ENCODE peak calls at places on chromosome 4, in eight cellular contexts. Z, N, S, D, R, L, Y and K are unnamed samples.

GRCh38 chr4:84677093-84677492 is 94.2 kb downstream of the CDS1 start:
- DNase-seq in S (no peak), N (no peak), Y (no peak), R (no peak), Z (no peak), L (no peak), D (no peak), K (no peak)

GRCh38 chr4:168815373-168816345 is 194.4 kb downstream of the CBR4 start:
- DNase-seq in Y (no peak), Z (peak; percentile 87), R (no peak), S (no peak), L (no peak), D (no peak), N (no peak), K (no peak)

GRCh38 chr4:143554728-143555597 is 41.5 kb downstream of the SMARCA5 start:
- DNase-seq in Z (no peak), S (no peak), Y (no peak), L (no peak), N (no peak), R (no peak), D (no peak), K (no peak)

GRCh38 chr4:24973471-24974251 is 57.1 kb downstream of the LGI2 start:
- DNase-seq in Z (peak; percentile 14), D (no peak), R (no peak), S (peak; percentile 85), N (peak; percentile 47), Y (peak; percentile 58), L (no peak), K (no peak)

GRCh38 chr4:73904491-73904890 is 35.3 kb downstream of the CXCL1 start:
- DNase-seq in Z (no peak), L (no peak), S (no peak), N (peak; percentile 16), Y (no peak), D (no peak), R (no peak), K (no peak)

GRCh38 chr4:139453041-139453370 is 915 bp upstream of the RAB33B start:
- DNase-seq in R (no peak), N (no peak), Z (no peak), D (peak; percentile 79), L (no peak), S (no peak), Y (no peak), K (no peak)

GRCh38 chr4:21882050-21882839 is 66.3 kb downstream of the KCNIP4 start:
- DNase-seq in N (no peak), L (no peak), D (no peak), Z (peak; percentile 48), R (no peak), Y (no peak), S (no peak), K (no peak)

GRCh38 chr4:12852338-12853307 is 631.5 kb downstream of the RAB28 start:
- DNase-seq in N (no peak), L (peak; percentile 55), Y (no peak), S (no peak), D (no peak), Z (peak; percentile 52), R (no peak), K (no peak)

GRCh38 chr4:113699772-113700171 is 61.8 kb downstream of the CAMK2D start:
- DNase-seq in S (no peak), N (no peak), Y (no peak), D (no peak), R (no peak), L (no peak), Z (peak; percentile 76), K (no peak)

GRCh38 chr4:157172011-157172410 is 48.5 kb upstream of the GRIA2 start:
- DNase-seq in D (no peak), Y (no peak), Z (peak; percentile 31), R (no peak), L (no peak), S (no peak), N (no peak), K (no peak)

GRCh38 chr4:7595883-7596535 is 161.3 kb upstream of the PSAPL1 start:
- DNase-seq in D (no peak), L (no peak), Z (no peak), S (no peak), R (no peak), N (no peak), Y (no peak), K (no peak)

GRCh38 chr4:7594013-7594412 is 159.3 kb upstream of the PSAPL1 start:
- DNase-seq in N (no peak), R (no peak), D (no peak), S (no peak), L (no peak), Y (no peak), Z (no peak), K (no peak)

GRCh38 chr4:7588002-7588401 is 153.3 kb upstream of the PSAPL1 start:
- DNase-seq in Y (no peak), L (no peak), D (no peak), S (no peak), Z (no peak), R (no peak), N (no peak), K (no peak)

GRCh38 chr4:7590205-7590604 is 155.5 kb upstream of the PSAPL1 start:
- DNase-seq in Y (no peak), R (no peak), D (no peak), S (no peak), Z (no peak), N (no peak), L (no peak), K (no peak)

GRCh38 chr4:7591409-7592063 is 156.8 kb upstream of the PSAPL1 start:
- DNase-seq in R (no peak), Y (no peak), N (no peak), D (no peak), L (no peak), Z (no peak), S (no peak), K (no peak)
- H3K4me1 ChIP-seq in R (no peaks in the 10 kb centered on the region), Y (no peaks in the 10 kb centered on the region), N (no peaks in the 10 kb centered on the region), D (no peaks in the 10 kb centered on the region), L (peaks cover 14% of the 10 kb centered on the region), Z (no peaks in the 10 kb centered on the region), S (no peaks in the 10 kb centered on the region), K (no peaks in the 10 kb centered on the region)

DNA sequence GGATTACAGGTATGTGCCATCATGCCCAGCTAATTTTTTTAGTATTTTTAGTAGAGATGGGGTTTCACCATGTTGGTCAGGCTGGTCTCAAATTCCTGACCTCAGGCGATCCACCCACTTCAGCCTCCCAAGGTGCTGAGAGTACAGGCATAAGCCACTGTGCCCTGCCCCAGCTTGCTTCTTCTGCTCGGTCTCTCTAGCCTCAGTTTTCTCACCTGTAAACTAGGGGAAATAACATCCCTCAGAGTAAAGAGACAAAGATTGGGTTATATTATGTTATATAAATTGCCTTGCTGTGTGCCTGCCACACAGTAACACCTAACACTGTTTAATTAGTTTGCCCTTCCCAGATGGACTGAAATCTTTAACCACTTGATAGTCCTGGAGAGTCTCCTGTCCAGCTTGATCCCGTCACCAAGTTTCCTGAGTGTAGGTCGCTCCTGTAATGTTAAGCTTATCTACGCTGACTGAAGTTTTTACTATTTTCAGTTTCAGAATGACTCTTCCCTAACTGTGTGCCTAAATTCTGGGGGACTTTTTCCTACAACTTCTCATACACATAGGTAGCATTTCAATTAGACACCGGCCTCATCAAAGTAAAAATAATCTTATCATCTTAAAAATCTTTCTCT is 412.7 kb upstream of the TENM3 start:
- DNase-seq in D (no peak), S (no peak), R (no peak), Z (peak; percentile 15), N (no peak), Y (no peak), L (no peak), K (no peak)
- H3K4me1 ChIP-seq in D (no peaks in the 10 kb centered on the region), S (no peaks in the 10 kb centered on the region), R (no peaks in the 10 kb centered on the region), Z (no peaks in the 10 kb centered on the region), N (no peaks in the 10 kb centered on the region), Y (no peaks in the 10 kb centered on the region), L (no peaks in the 10 kb centered on the region), K (no peaks in the 10 kb centered on the region)

GRCh38 chr4:184856277-184856609 is 30.5 kb upstream of the ACSL1 start:
- DNase-seq in Z (no peak), N (no peak), Y (no peak), S (no peak), L (no peak), R (no peak), D (no peak), K (no peak)

GRCh38 chr4:184851200-184851541 is 25.4 kb upstream of the ACSL1 start:
- DNase-seq in R (no peak), N (no peak), S (no peak), Z (no peak), L (no peak), D (no peak), Y (no peak), K (no peak)

GRCh38 chr4:184854673-184855072 is 28.9 kb upstream of the ACSL1 start:
- DNase-seq in L (no peak), Y (no peak), S (peak; percentile 82), Z (no peak), N (no peak), R (no peak), D (no peak), K (no peak)

GRCh38 chr4:184850431-184851199 is 24.8 kb upstream of the ACSL1 start:
- DNase-seq in R (no peak), D (no peak), Y (no peak), S (peak; percentile 79), Z (no peak), N (no peak), L (no peak), K (no peak)

GRCh38 chr4:184853385-184853784 is 27.6 kb upstream of the ACSL1 start:
- DNase-seq in S (no peak), N (no peak), R (no peak), L (no peak), D (no peak), Y (no peak), Z (no peak), K (no peak)
- H3K4me1 ChIP-seq in S (peaks cover 7% of the 10 kb centered on the region), N (no peaks in the 10 kb centered on the region), R (no peaks in the 10 kb centered on the region), L (no peaks in the 10 kb centered on the region), D (no peaks in the 10 kb centered on the region), Y (no peaks in the 10 kb centered on the region), Z (no peaks in the 10 kb centered on the region), K (no peaks in the 10 kb centered on the region)

GRCh38 chr4:151876411-151876988 is 115.7 kb upstream of the GATB start:
- DNase-seq in L (no peak), D (no peak), N (no peak), R (no peak), S (no peak), Z (no peak), Y (no peak), K (no peak)

GRCh38 chr4:151874328-151874727 is 113.5 kb upstream of the GATB start:
- DNase-seq in Y (no peak), L (peak; percentile 25), N (no peak), D (no peak), Z (no peak), S (no peak), R (no peak), K (no peak)

GRCh38 chr4:151885123-151885522 is 124.3 kb upstream of the GATB start:
- DNase-seq in L (no peak), D (no peak), N (no peak), R (no peak), Y (no peak), Z (no peak), S (no peak), K (no peak)

GRCh38 chr4:151882072-151882803 is 121.4 kb upstream of the GATB start:
- DNase-seq in S (no peak), Z (no peak), N (no peak), R (no peak), Y (no peak), L (no peak), D (no peak), K (no peak)

DNA sequence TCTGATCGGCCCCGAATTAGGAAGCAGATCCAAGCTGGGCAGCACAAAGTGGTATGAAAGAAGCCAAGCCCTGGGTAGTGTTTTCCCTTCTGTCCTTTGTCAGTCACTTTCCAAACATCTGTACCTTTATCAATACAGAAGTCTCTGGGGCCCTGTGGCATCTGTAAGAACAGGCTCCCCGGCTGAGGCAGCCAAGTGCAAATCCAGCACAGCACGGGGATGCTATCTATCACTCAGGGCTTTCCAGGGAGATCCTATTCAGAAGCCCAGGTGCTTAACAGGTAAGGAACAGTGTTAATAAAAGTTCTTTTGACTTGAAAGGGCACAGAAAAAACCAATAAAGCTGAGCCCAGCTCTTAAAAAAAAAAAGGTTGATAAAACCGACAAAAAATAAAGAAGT is 118.9 kb upstream of the GATB start:
- DNase-seq in Z (no peak), D (no peak), S (no peak), L (no peak), Y (no peak), R (no peak), N (no peak), K (no peak)
- H3K4me1 ChIP-seq in Z (no peaks in the 10 kb centered on the region), D (no peaks in the 10 kb centered on the region), S (no peaks in the 10 kb centered on the region), L (peaks cover 2% of the 10 kb centered on the region), Y (no peaks in the 10 kb centered on the region), R (peaks cover 10% of the 10 kb centered on the region), N (no peaks in the 10 kb centered on the region), K (no peaks in the 10 kb centered on the region)